ENCODE peak calls at places on chromosomes 12 and 14, in eight cellular contexts. Z is renal cortical epithelial cell; P is foreskin fibroblast; I is C1 segment of cervical spinal cord; Q is GF-D8; O is activated effector memory CD4-positive, alpha-beta T cell treated with anti-CD3 and anti-CD28 coated beads, Interleukin-2, amount 50 U/mL, for 16 hours; S is RWPE1; B is NCI-H1417. M is an unnamed sample.

GRCh38 chr14:36054353-36055051 is 122.0 kb downstream of the PTCSC3 start:
- DNase-seq in Z (no peak), P (no peak), I (no peak), Q (no peak), O (no peak), S (no peak), B (no peak), M (no peak)

GRCh38 chr14:89206426-89206825 is 210.6 kb downstream of the FOXN3 start:
- DNase-seq in Z (no peak), P (peak), I (no peak), Q (no peak), O (no peak), S (no peak), B (no peak), M (no peak)

GRCh38 chr12:26212356-26212755 is 17.0 kb downstream of the SSPN start:
- DNase-seq in Z (no peak), P (no peak), I (no peak), Q (no peak), O (no peak), S (no peak), B (no peak), M (no peak)

GRCh38 chr12:112418596-112419268 is at the start of gene PTPN11:
- DNase-seq in Z (peak), P (peak), I (peak), Q (peak), O (peak), S (peak), B (peak), M (peak)

GRCh38 chr14:50085570-50086315 is 30.6 kb downstream of the VCPKMT start:
- DNase-seq in Z (peak), P (peak), I (no peak), Q (no peak), O (peak), S (no peak), B (no peak), M (peak)

GRCh38 chr12:53208877-53209463 is 1.9 kb upstream of the ITGB7 start:
- DNase-seq in Z (no peak), P (no peak), I (no peak), Q (peak), O (no peak), S (no peak), B (no peak), M (no peak)

GRCh38 chr12:64404470-64405446 is 566 bp downstream of the XPOT start:
- DNase-seq in Z (peak), P (peak), I (peak), Q (peak), O (peak), S (peak), B (peak), M (peak)

GRCh38 chr12:16509411-16509810 is 96.6 kb downstream of the LMO3 start:
- DNase-seq in Z (no peak), P (no peak), I (no peak), Q (no peak), O (no peak), S (no peak), B (no peak), M (no peak)

GRCh38 chr14:78104130-78104529 is 66.0 kb upstream of the NRXN3 start:
- DNase-seq in Z (no peak), P (no peak), I (no peak), Q (no peak), O (no peak), S (no peak), B (no peak), M (no peak)

GRCh38 chr12:101230547-101230946 is 20.5 kb upstream of the SLC5A8 start:
- DNase-seq in Z (peak), P (peak), I (no peak), Q (no peak), O (no peak), S (peak), B (no peak), M (no peak)

GRCh38 chr14:62528296-62528695 is 517.0 kb downstream of the KCNH5 start:
- DNase-seq in Z (no peak), P (no peak), I (no peak), Q (no peak), O (no peak), S (no peak), B (no peak), M (no peak)

GRCh38 chr12:132658149-132658905 is 28.8 kb downstream of the POLE start:
- DNase-seq in Z (no peak), P (no peak), I (no peak), Q (no peak), O (no peak), S (no peak), B (no peak), M (no peak)

GRCh38 chr12:3973939-3974644 is 100.9 kb upstream of the PARP11 start:
- DNase-seq in Z (no peak), P (no peak), I (no peak), Q (no peak), O (no peak), S (no peak), B (no peak), M (no peak)

GRCh38 chr14:72590577-72590976 is 303.3 kb downstream of the DPF3 start:
- DNase-seq in Z (no peak), P (no peak), I (no peak), Q (no peak), O (no peak), S (no peak), B (no peak), M (no peak)

GRCh38 chr14:74574706-74575105 is 37.3 kb downstream of the LTBP2 start:
- DNase-seq in Z (no peak), P (peak), I (no peak), Q (no peak), O (no peak), S (no peak), B (no peak), M (no peak)

GRCh38 chr14:89351364-89351957 is 65.6 kb downstream of the FOXN3 start:
- DNase-seq in Z (peak), P (peak), I (no peak), Q (peak), O (no peak), S (no peak), B (peak), M (no peak)

GRCh38 chr12:67909091-67909531 is 80.1 kb upstream of the IFNG-AS1 start:
- DNase-seq in Z (peak), P (peak), I (no peak), Q (no peak), O (no peak), S (peak), B (no peak), M (peak)

GRCh38 chr12:43282106-43282505 is 269.9 kb downstream of the ADAMTS20 start:
- DNase-seq in Z (peak), P (peak), I (no peak), Q (no peak), O (no peak), S (peak), B (peak), M (peak)

GRCh38 chr12:69024413-69024812 is 91.4 kb upstream of the CPM start:
- DNase-seq in Z (peak), P (no peak), I (no peak), Q (no peak), O (no peak), S (peak), B (peak), M (peak)

GRCh38 chr12:49953961-49954835 is 3.7 kb downstream of the AQP2 start:
- DNase-seq in Z (no peak), P (no peak), I (no peak), Q (no peak), O (no peak), S (no peak), B (no peak), M (no peak)

GRCh38 chr12:24113701-24114100 is 164.2 kb upstream of the SOX5 start:
- DNase-seq in Z (peak), P (no peak), I (no peak), Q (no peak), O (no peak), S (no peak), B (no peak), M (no peak)

GRCh38 chr12:41189395-41190251 is 1.5 kb downstream of the PDZRN4 start:
- DNase-seq in Z (no peak), P (peak), I (peak), Q (no peak), O (no peak), S (no peak), B (peak), M (no peak)

GRCh38 chr12:94689646-94690036 is 39.3 kb upstream of the TMCC3 start:
- DNase-seq in Z (no peak), P (no peak), I (no peak), Q (no peak), O (no peak), S (no peak), B (no peak), M (no peak)

GRCh38 chr12:45762185-45763110 is 32.9 kb downstream of the ARID2 start:
- DNase-seq in Z (peak), P (peak), I (no peak), Q (no peak), O (no peak), S (peak), B (peak), M (peak)